ENCODE peak calls at places on chromosomes 4 and X, in five cellular contexts. One of them, this sample, is unnamed.

GRCh38 chr4:173370130-173370476 is 651 bp upstream of the SAP30 start:
- DNase-seq in GM12865: peak; percentile 72
- DNase-seq in Right ventricle myocardium superior: peak; percentile 79
- DNase-seq in hypothalamus: no peak
- DNase-seq in CD8-positive, alpha-beta T cell: peak; percentile 49
- DNase-seq in this sample: peak; percentile 71

GRCh38 chr4:75708218-75708691 is 16.1 kb upstream of the USO1 start:
- DNase-seq in CD8-positive, alpha-beta T cell: peak; percentile 9
- DNase-seq in hypothalamus: no peak
- DNase-seq in GM12865: peak; percentile 41
- DNase-seq in Right ventricle myocardium superior: no peak
- DNase-seq in this sample: peak; percentile 42

GRCh38 chr4:52051615-52052474 is 741 bp downstream of the SPATA18 start:
- DNase-seq in Right ventricle myocardium superior: peak; percentile 84
- DNase-seq in hypothalamus: no peak
- DNase-seq in CD8-positive, alpha-beta T cell: no peak
- DNase-seq in GM12865: peak; percentile 52
- DNase-seq in this sample: no peak

GRCh38 chrX:54452920-54453319 is 12.7 kb downstream of the TSR2 start:
- DNase-seq in Right ventricle myocardium superior: no peak
- DNase-seq in GM12865: peak; percentile 8
- DNase-seq in hypothalamus: no peak
- DNase-seq in CD8-positive, alpha-beta T cell: no peak
- DNase-seq in this sample: peak; percentile 17

GRCh38 chr4:10942166-10942565 is 257.6 kb upstream of the CLNK start:
- DNase-seq in CD8-positive, alpha-beta T cell: no peak
- DNase-seq in hypothalamus: no peak
- DNase-seq in Right ventricle myocardium superior: no peak
- DNase-seq in GM12865: no peak
- DNase-seq in this sample: no peak

GRCh38 chr4:87330761-87331160 is 8.1 kb upstream of the HSD17B13 start:
- DNase-seq in CD8-positive, alpha-beta T cell: no peak
- DNase-seq in Right ventricle myocardium superior: no peak
- DNase-seq in hypothalamus: no peak
- DNase-seq in GM12865: no peak
- DNase-seq in this sample: peak; percentile 14

GRCh38 chr4:102437111-102437510 is 64.0 kb upstream of the NFKB1 start:
- DNase-seq in GM12865: no peak
- DNase-seq in hypothalamus: no peak
- DNase-seq in Right ventricle myocardium superior: no peak
- DNase-seq in CD8-positive, alpha-beta T cell: no peak
- DNase-seq in this sample: peak; percentile 66

GRCh38 chrX:140572724-140573123 is 67.9 kb upstream of the SOX3 start:
- DNase-seq in GM12865: peak; percentile 49
- DNase-seq in Right ventricle myocardium superior: no peak
- DNase-seq in hypothalamus: no peak
- DNase-seq in CD8-positive, alpha-beta T cell: no peak
- DNase-seq in this sample: peak; percentile 57

GRCh38 chr4:1511441-1512041 is 105.3 kb upstream of the NKX1-1 start:
- DNase-seq in CD8-positive, alpha-beta T cell: no peak
- DNase-seq in Right ventricle myocardium superior: peak; percentile 58
- DNase-seq in GM12865: peak; percentile 3
- DNase-seq in hypothalamus: no peak
- DNase-seq in this sample: peak; percentile 40

GRCh38 chrX:16743604-16744325 is 24.4 kb downstream of the SYAP1 start:
- DNase-seq in GM12865: no peak
- DNase-seq in Right ventricle myocardium superior: no peak
- DNase-seq in CD8-positive, alpha-beta T cell: no peak
- DNase-seq in hypothalamus: no peak
- DNase-seq in this sample: no peak

GRCh38 chr4:169059294-169060201 is 49.5 kb upstream of the CBR4 start:
- DNase-seq in CD8-positive, alpha-beta T cell: no peak
- DNase-seq in hypothalamus: no peak
- DNase-seq in GM12865: no peak
- DNase-seq in Right ventricle myocardium superior: peak; percentile 45
- DNase-seq in this sample: no peak

GRCh38 chr4:184450743-184451142 is 23.6 kb downstream of the IRF2 start:
- DNase-seq in CD8-positive, alpha-beta T cell: no peak
- DNase-seq in GM12865: no peak
- DNase-seq in hypothalamus: no peak
- DNase-seq in Right ventricle myocardium superior: no peak
- DNase-seq in this sample: no peak